ENCODE peak calls at places on chromosome 20, in six cellular contexts. F is Kasumi-1; T is stimulated activated CD4-positive, alpha-beta T cell treated with anti-CD3 and anti-CD28 coated beads, Interleukin-2, amount 100 ng/mL, for 48 hours; M is cardiac fibroblast; C is lower lobe of right lung; K is HT-29. U is an unnamed sample.

GRCh38 chr20:58816051-58816450 is 34.7 kb downstream of the GNAS-AS1 start:
- DNase-seq in K (no peak), F (no peak), C (no peak), T (no peak), M (no peak), U (no peak)

GRCh38 chr20:7416382-7416781 is 523.9 kb downstream of the HAO1 start:
- DNase-seq in C (no peak), F (no peak), T (no peak), K (no peak), M (no peak), U (no peak)

GRCh38 chr20:50587291-50587961 is 77.2 kb downstream of the PTPN1 start:
- DNase-seq in K (no peak), C (peak), F (no peak), M (no peak), T (no peak), U (peak)

GRCh38 chr20:46701986-46702385 is 7.5 kb upstream of the SLC2A10 start:
- DNase-seq in T (no peak), C (no peak), F (no peak), K (no peak), M (no peak), U (no peak)

GRCh38 chr20:46325788-46326472 is 17.6 kb upstream of the CDH22 start:
- DNase-seq in K (no peak), F (no peak), M (no peak), C (no peak), T (no peak), U (no peak)

GRCh38 chr20:41617059-41617921 is 887 bp downstream of the CHD6 start:
- DNase-seq in T (no peak), F (peak), K (peak), M (peak), C (peak), U (peak)

GRCh38 chr20:611047-611842 is 1.1 kb upstream of the TCF15 start:
- DNase-seq in K (no peak), C (peak), T (no peak), M (no peak), F (no peak), U (no peak)

GRCh38 chr20:58214310-58214709 is 14.1 kb downstream of the ANKRD60 start:
- DNase-seq in C (no peak), M (no peak), K (no peak), F (no peak), T (no peak), U (peak)

GRCh38 chr20:44050925-44051660 is 135.9 kb downstream of the JPH2 start:
- DNase-seq in F (no peak), M (no peak), C (no peak), K (no peak), T (no peak), U (peak)

GRCh38 chr20:61753196-61753942 is 312.3 kb downstream of the TAF4 start:
- DNase-seq in K (no peak), F (no peak), T (no peak), M (peak), C (peak), U (peak)

GRCh38 chr20:36861625-36861874 is 14.4 kb upstream of the TLDC2 start:
- DNase-seq in K (no peak), M (no peak), C (no peak), F (no peak), T (no peak), U (no peak)

GRCh38 chr20:63778034-63778752 is 38.6 kb downstream of the SLC2A4RG start:
- DNase-seq in C (no peak), F (no peak), M (no peak), K (no peak), T (no peak), U (no peak)

GRCh38 chr20:34569598-34569997 is 11.1 kb downstream of the MAP1LC3A start:
- DNase-seq in F (no peak), T (no peak), C (no peak), K (no peak), M (no peak), U (peak)

GRCh38 chr20:41159547-41159946 is 22.2 kb downstream of the PLCG1 start:
- DNase-seq in C (no peak), K (no peak), F (no peak), T (no peak), M (no peak), U (no peak)

GRCh38 chr20:23046431-23046830 is 3.0 kb downstream of the THBD start:
- DNase-seq in K (no peak), M (no peak), C (no peak), F (no peak), T (no peak), U (no peak)

GRCh38 chr20:36631651-36632050 is 14.3 kb downstream of the SLA2 start:
- DNase-seq in T (no peak), K (no peak), M (no peak), F (no peak), C (no peak), U (no peak)

GRCh38 chr20:53643031-53643832 is 49.6 kb upstream of the ZNF217 start:
- DNase-seq in M (peak), F (peak), T (no peak), K (peak), C (peak), U (peak)

GRCh38 chr20:6746901-6747609 is 20.4 kb upstream of the BMP2 start:
- DNase-seq in T (no peak), F (no peak), K (peak), M (no peak), C (no peak), U (no peak)

GRCh38 chr20:24720957-24721356 is 228.1 kb upstream of the CST7 start:
- DNase-seq in M (no peak), T (no peak), C (no peak), K (no peak), F (no peak), U (no peak)

GRCh38 chr20:62920039-62920645 is 6.2 kb downstream of the DIDO1 start:
- DNase-seq in C (peak), M (no peak), T (no peak), F (no peak), K (no peak), U (peak)

GRCh38 chr20:47605673-47606413 is 104.2 kb downstream of the NCOA3 start:
- DNase-seq in T (no peak), C (no peak), F (no peak), M (no peak), K (no peak), U (no peak)